ENCODE peak calls at places on chromosomes 11 and 22, in five cellular contexts. Y is HepG2; Z is activated CD8-positive, alpha-beta T cell treated with anti-CD3 and anti-CD28 coated beads for 36 hours; H is GM23338; R is lower lobe of right lung. N is an unnamed sample.

GRCh38 chr22:22099194-22099486 is 116.6 kb upstream of the TOP3B start:
- DNase-seq in Y (no peak), Z (no peak), H (no peak), R (no peak), N (peak)

GRCh38 chr11:128716231-128716630 is 22.4 kb downstream of the FLI1 start:
- DNase-seq in Y (no peak), Z (peak), H (no peak), R (no peak), N (no peak)

GRCh38 chr11:3036419-3036818 is 20.8 kb downstream of the CARS1 start:
- DNase-seq in Y (no peak), Z (no peak), H (no peak), R (no peak), N (no peak)

GRCh38 chr22:45225732-45226560 is 14.7 kb downstream of the KIAA0930 start:
- DNase-seq in Y (peak), Z (no peak), H (no peak), R (peak), N (no peak)

GRCh38 chr22:28381427-28382167 is 298.0 kb downstream of the TTC28 start:
- DNase-seq in Y (no peak), Z (no peak), H (no peak), R (no peak), N (no peak)

GRCh38 chr11:67656278-67656922 is 5.9 kb upstream of the ACY3 start:
- DNase-seq in Y (no peak), Z (no peak), H (no peak), R (no peak), N (peak)

GRCh38 chr22:28544431-28544868 is 135.2 kb downstream of the TTC28 start:
- DNase-seq in Y (no peak), Z (no peak), H (no peak), R (no peak), N (no peak)

GRCh38 chr11:106271686-106272085 is 194.2 kb downstream of the AASDHPPT start:
- DNase-seq in Y (no peak), Z (no peak), H (no peak), R (no peak), N (no peak)

GRCh38 chr11:126355926-126356897 is 726 bp downstream of the ST3GAL4 start:
- DNase-seq in Y (peak), Z (peak), H (peak), R (peak), N (no peak)

GRCh38 chr22:46635756-46636155 is 15.6 kb downstream of the GRAMD4 start:
- DNase-seq in Y (no peak), Z (no peak), H (peak), R (no peak), N (no peak)

GRCh38 chr11:61777234-61778090 is 14.9 kb downstream of the TMEM258 start:
- DNase-seq in Y (no peak), Z (peak), H (peak), R (no peak), N (peak)

GRCh38 chr11:12801976-12802375 is 127.8 kb downstream of the TEAD1 start:
- DNase-seq in Y (no peak), Z (no peak), H (no peak), R (no peak), N (no peak)

GRCh38 chr11:12799373-12799835 is 125.2 kb downstream of the TEAD1 start:
- DNase-seq in Y (no peak), Z (no peak), H (no peak), R (no peak), N (no peak)

GRCh38 chr11:12797996-12798395 is 123.8 kb downstream of the TEAD1 start:
- DNase-seq in Y (no peak), Z (no peak), H (no peak), R (no peak), N (no peak)

GRCh38 chr11:12800032-12800671 is 125.9 kb downstream of the TEAD1 start:
- DNase-seq in Y (peak), Z (no peak), H (peak), R (no peak), N (no peak)

DNA sequence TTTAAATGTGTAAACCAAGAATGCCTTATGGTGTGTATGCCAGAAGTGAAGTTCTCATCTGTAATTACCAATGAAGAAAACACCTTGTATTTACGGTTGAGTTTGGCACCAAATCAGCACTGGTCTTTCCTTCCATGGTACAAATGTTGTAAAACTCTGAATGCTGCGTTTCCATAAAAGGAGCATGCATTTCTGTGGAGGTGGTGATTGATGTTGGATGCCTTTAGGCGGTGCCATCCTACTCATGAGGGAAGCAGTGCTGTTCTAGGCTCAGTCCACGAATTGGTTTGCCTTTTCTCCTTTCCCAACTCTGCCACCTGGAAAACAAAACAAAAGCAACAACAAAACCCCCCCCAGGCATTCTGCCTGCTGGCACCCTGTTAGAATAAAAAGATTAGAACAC is 124.4 kb downstream of the TEAD1 start:
- DNase-seq in Y (no peak), Z (no peak), H (no peak), R (no peak), N (no peak)
- TF ChIP-seq CTCF in Y (no peak), Z (no peak), H (no peak), R (no peak), N (no peak)

GRCh38 chr11:75241036-75241905 is 697 bp downstream of the TPBGL start:
- DNase-seq in Y (peak), Z (peak), H (peak), R (peak), N (peak)

GRCh38 chr11:75240381-75241035 is at the start of gene TPBGL:
- DNase-seq in Y (no peak), Z (peak), H (peak), R (no peak), N (peak)

GRCh38 chr11:75242722-75243600 is 2.4 kb downstream of the TPBGL start:
- DNase-seq in Y (no peak), Z (no peak), H (no peak), R (no peak), N (no peak)

GRCh38 chr11:75244052-75244814 is 3.7 kb downstream of the TPBGL start:
- DNase-seq in Y (no peak), Z (no peak), H (no peak), R (no peak), N (no peak)

GRCh38 chr11:75241906-75242644 is 1.5 kb downstream of the TPBGL start:
- DNase-seq in Y (no peak), Z (no peak), H (peak), R (no peak), N (no peak)
- TF ChIP-seq CTCF in Y (no peak), Z (peak), H (no peak), R (no peak), N (no peak)

GRCh38 chr11:69671734-69672465 is 3.3 kb downstream of the LTO1 start:
- DNase-seq in Y (no peak), Z (no peak), H (no peak), R (no peak), N (no peak)

GRCh38 chr11:69667619-69668604 is 7.2 kb downstream of the LTO1 start:
- DNase-seq in Y (peak), Z (no peak), H (no peak), R (no peak), N (no peak)

GRCh38 chr11:69669486-69669885 is 5.7 kb downstream of the LTO1 start:
- DNase-seq in Y (no peak), Z (no peak), H (no peak), R (no peak), N (no peak)

GRCh38 chr11:69666752-69667536 is 8.2 kb downstream of the LTO1 start:
- DNase-seq in Y (no peak), Z (no peak), H (no peak), R (no peak), N (no peak)

DNA sequence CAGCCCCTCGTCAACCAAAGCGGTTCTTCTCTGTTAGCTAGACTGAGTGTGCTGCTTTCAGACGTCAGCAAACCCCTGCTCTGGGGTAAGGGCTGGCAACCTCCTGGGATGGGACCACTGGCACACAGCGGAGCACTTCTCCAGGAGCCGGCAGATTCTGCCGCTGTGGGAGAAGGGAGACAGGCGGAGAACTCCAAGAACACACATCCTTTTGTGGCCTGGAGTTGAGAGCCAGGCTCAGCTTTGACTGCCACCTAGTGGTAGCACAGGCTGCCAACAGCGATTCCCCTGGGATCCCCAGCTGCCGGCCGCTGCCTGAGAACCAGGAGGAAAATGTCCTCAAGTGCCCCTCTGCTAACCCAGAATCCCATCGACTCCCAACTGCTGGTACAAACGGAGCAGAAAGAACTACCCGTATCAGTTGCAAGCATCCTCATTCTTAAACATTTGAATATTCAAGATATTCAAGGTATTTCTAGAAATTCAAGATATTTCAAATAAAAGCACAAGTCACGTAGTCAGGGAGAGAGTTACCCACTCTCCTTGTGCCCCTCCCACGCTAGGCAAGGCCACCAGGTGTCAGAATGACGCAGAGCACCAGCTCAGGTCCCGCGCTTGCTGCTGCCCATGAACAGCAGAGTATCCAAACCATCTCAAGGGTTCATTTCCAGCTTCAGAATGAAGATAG is 4.9 kb downstream of the LTO1 start:
- DNase-seq in Y (peak), Z (peak), H (peak), R (peak), N (peak)
- TF ChIP-seq CTCF in Y (peak), Z (peak), H (peak), R (peak), N (peak)

GRCh38 chr11:405323-405975 is 9.3 kb downstream of the SIGIRR start:
- DNase-seq in Y (no peak), Z (no peak), H (no peak), R (peak), N (no peak)
- TF ChIP-seq CTCF in Y (peak), Z (no peak), H (no peak), R (no peak), N (no peak)

DNA sequence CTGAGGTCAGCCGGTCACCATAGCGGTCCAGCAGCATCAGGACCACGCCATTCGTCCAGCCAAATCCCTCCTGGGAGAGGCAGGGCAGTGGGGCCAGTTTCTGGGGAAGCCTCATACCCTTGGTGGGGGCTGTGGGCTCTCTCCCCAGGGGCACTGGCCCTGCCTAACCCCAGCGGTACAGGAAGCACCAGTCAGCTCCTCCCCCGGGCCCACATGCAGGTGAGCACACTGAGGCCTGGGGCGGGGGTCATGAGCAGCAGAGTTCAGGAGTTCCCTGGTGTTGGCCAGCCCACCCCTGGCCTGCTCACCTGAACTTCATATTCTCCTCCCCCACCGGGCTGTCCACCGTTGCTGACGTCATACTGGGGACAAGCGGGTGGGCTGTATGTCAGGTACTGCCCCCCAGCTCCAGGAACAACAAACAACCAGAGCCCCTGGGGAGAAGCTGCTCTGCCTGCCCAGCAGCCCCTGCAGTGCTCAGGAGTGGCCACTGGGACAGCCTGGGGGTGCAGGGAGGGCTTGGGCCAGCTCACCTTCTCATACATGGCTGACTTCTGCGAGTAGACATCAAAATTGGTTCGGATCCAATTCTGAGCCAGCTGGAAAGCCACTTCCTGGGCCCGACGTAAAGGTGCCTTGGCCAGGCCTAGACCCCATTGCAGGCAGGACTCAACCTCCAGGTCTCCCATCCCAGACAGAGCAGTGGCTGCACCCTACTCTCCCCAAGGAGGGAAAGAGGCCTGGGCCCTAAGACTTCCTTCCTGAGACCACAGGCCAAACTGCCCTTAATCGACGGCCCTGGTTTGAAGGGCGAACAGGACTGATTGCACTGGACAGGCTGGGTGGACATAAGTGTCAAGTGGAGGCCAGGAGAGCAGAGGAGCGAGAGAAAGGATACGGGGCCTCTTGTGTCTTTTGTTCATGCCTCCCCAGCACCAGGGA is 20.8 kb downstream of the TREH start:
- DNase-seq in Y (no peak), Z (peak), H (peak), R (no peak), N (no peak)
- TF ChIP-seq CTCF in Y (no peak), Z (no peak), H (no peak), R (no peak), N (no peak)

GRCh38 chr11:102611291-102611690 is 13.8 kb downstream of the MMP20 start:
- DNase-seq in Y (no peak), Z (no peak), H (no peak), R (no peak), N (peak)
- TF ChIP-seq CTCF in Y (no peak), Z (no peak), H (no peak), R (no peak), N (no peak)

GRCh38 chr22:48520888-48521600 is 1306.6 kb downstream of the BRD1 start:
- DNase-seq in Y (no peak), Z (no peak), H (no peak), R (no peak), N (no peak)
- TF ChIP-seq CTCF in Y (no peak), Z (no peak), H (no peak), R (no peak), N (no peak)

DNA sequence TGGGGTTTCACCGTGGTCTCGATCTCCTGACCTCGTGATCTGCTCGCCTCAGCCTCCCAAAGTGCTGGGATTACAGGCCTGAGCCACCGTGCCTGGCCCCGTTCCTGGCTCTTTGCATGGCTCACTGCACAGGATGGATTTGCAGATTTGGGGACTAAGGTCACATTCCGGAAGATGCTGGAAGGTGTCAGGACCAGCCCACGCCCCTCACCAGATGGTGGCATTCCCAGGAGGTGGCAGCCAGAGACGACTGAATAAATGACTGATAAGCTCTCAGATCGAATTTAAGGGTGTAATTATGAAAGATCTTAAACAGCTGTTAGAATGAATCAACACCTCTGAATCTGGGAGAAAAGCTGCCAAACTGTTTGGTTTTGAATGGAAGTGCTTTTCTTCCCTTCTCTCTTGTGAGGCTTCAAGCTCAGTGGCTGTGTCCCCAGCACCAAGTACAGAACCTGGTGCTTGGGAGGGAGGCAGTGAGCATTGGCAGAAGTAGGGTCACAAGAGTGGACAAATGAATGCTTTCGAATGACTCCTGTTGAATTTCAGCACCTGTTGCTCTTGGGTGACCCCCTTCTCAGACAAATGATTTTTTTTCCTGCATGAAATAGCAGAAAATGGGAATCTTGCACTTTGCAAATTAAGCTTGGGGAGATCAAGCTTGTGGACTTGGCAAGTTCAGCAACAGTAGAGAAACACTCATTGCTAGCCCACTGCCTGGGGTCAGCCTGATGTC is 69.6 kb downstream of the KIAA1671 start:
- DNase-seq in Y (no peak), Z (no peak), H (no peak), R (no peak), N (no peak)
- TF ChIP-seq CTCF in Y (no peak), Z (no peak), H (no peak), R (no peak), N (no peak)

N was measured in GM13977.